ENCODE peak calls at places on chromosomes 7 and 10, in five cellular contexts. P, S, K, D and Y are unnamed samples.

GRCh38 chr7:54546081-54546985 is 4.2 kb downstream of the VSTM2A start:
- DNase-seq in D (no peak), S (no peak), K (no peak), P (peak), Y (peak)

GRCh38 chr10:80484243-80484642 is 30.1 kb downstream of the TSPAN14 start:
- DNase-seq in P (no peak), K (no peak), D (no peak), S (no peak), Y (no peak)

GRCh38 chr7:4722960-4723359 is 40.9 kb downstream of the FOXK1 start:
- DNase-seq in K (no peak), D (no peak), S (no peak), P (no peak), Y (no peak)

GRCh38 chr10:95327367-95327766 is 36.6 kb upstream of the PDLIM1 start:
- DNase-seq in P (no peak), S (no peak), D (no peak), K (peak), Y (peak)

GRCh38 chr10:103448751-103449150 is 3.4 kb downstream of the CALHM2 start:
- DNase-seq in S (no peak), P (no peak), D (no peak), K (peak), Y (no peak)

GRCh38 chr7:1569016-1569415 is 816 bp downstream of the PSMG3 start:
- DNase-seq in P (no peak), D (no peak), K (peak), S (no peak), Y (no peak)

GRCh38 chr10:120979435-120980315 is 128.5 kb downstream of the WDR11 start:
- DNase-seq in S (no peak), P (peak), K (no peak), D (no peak), Y (peak)

GRCh38 chr7:271266-272107 is 18.5 kb upstream of the FOXL3 start:
- DNase-seq in S (no peak), P (no peak), D (no peak), K (no peak), Y (no peak)

GRCh38 chr7:157502701-157503111 is 165.9 kb downstream of the DNAJB6 start:
- DNase-seq in P (no peak), D (peak), K (peak), S (no peak), Y (no peak)

GRCh38 chr10:24866615-24867583 is 85.5 kb downstream of the PRTFDC1 start:
- DNase-seq in K (peak), S (no peak), P (no peak), D (no peak), Y (no peak)

GRCh38 chr10:47261121-47261520 is 38.9 kb upstream of the GDF10 start:
- DNase-seq in D (no peak), S (peak), P (no peak), K (no peak), Y (no peak)

GRCh38 chr7:28272461-28272877 is 91.9 kb upstream of the JAZF1 start:
- DNase-seq in S (no peak), K (peak), D (no peak), P (peak), Y (peak)

GRCh38 chr10:127872871-127873600 is 19.7 kb downstream of the CLRN3 start:
- DNase-seq in S (no peak), D (no peak), P (no peak), K (no peak), Y (no peak)

GRCh38 chr10:28241766-28242399 is 61.0 kb downstream of the MPP7 start:
- DNase-seq in D (no peak), S (no peak), K (peak), P (peak), Y (peak)

GRCh38 chr7:41096921-41097320 is 606.0 kb downstream of the INHBA start:
- DNase-seq in P (no peak), K (peak), S (no peak), D (no peak), Y (no peak)

GRCh38 chr10:70650104-70650503 is 22.2 kb upstream of the ADAMTS14 start:
- DNase-seq in D (no peak), K (no peak), S (no peak), P (no peak), Y (no peak)

GRCh38 chr10:97574374-97575100 is 2.0 kb downstream of the ANKRD2 start:
- DNase-seq in P (peak), S (no peak), D (no peak), K (peak), Y (no peak)

GRCh38 chr7:65397730-65398142 is 24.1 kb downstream of the ZNF92 start:
- DNase-seq in P (no peak), D (no peak), K (peak), S (no peak), Y (no peak)

GRCh38 chr10:24858244-24858907 is 94.0 kb downstream of the PRTFDC1 start:
- DNase-seq in D (no peak), P (no peak), K (peak), S (no peak), Y (no peak)

GRCh38 chr10:62323751-62324150 is 50.4 kb upstream of the ZNF365 start:
- DNase-seq in K (peak), D (no peak), P (no peak), S (no peak), Y (no peak)

GRCh38 chr7:136030867-136031318 is 53.7 kb upstream of the MTPN start:
- DNase-seq in D (no peak), K (no peak), P (no peak), S (no peak), Y (no peak)

GRCh38 chr10:89242840-89243586 is 8.6 kb downstream of the LIPA start:
- DNase-seq in K (no peak), D (no peak), S (no peak), P (no peak), Y (no peak)

GRCh38 chr7:111329367-111330234 is 232.7 kb downstream of the IMMP2L start:
- DNase-seq in K (peak), S (no peak), P (no peak), D (no peak), Y (no peak)

GRCh38 chr10:70380350-70381135 is 1.9 kb downstream of the LRRC20 start:
- DNase-seq in S (no peak), P (no peak), D (no peak), K (no peak), Y (no peak)

GRCh38 chr7:98470131-98470985 is 69.5 kb upstream of the BAIAP2L1 start:
- DNase-seq in S (no peak), D (peak), P (peak), K (peak), Y (peak)

GRCh38 chr7:3028071-3028766 is 15.4 kb downstream of the CARD11 start:
- DNase-seq in K (peak), S (no peak), P (no peak), D (peak), Y (no peak)

GRCh38 chr10:88512599-88512998 is 70.5 kb downstream of the RNLS start:
- DNase-seq in D (no peak), S (no peak), K (no peak), P (no peak), Y (no peak)

GRCh38 chr7:69276011-69276729 is 322.1 kb upstream of the AUTS2 start:
- DNase-seq in S (no peak), D (no peak), P (no peak), K (no peak), Y (no peak)